ENCODE peak calls at places on chromosome 1, in eight cellular contexts. J is nephron progenitor cell; A is frontal cortex; K is hepatic stellate cell; U is activated CD4-positive, CD25-positive, alpha-beta regulatory T cell treated with anti-CD3 and anti-CD28 coated beads, Interleukin-2, amount 50 U/mL, for 72 hours; Q is WTC11; O is GM12865; F is adipocyte. E is an unnamed sample.

GRCh38 chr1:152728986-152729385 is 21.0 kb downstream of the LCE4A start:
- DNase-seq in J (no peak), U (no peak), F (no peak), Q (no peak), A (no peak), O (no peak), K (no peak), E (no peak)

GRCh38 chr1:173267453-173267945 is 60.4 kb upstream of the TNFSF4 start:
- DNase-seq in J (no peak), U (no peak), O (peak; percentile 21), A (no peak), Q (no peak), K (no peak), F (peak; percentile 15), E (no peak)

GRCh38 chr1:97489834-97490233 is 431.0 kb downstream of the DPYD start:
- DNase-seq in U (no peak), K (no peak), Q (no peak), O (no peak), J (no peak), F (peak; percentile 31), A (no peak), E (peak; percentile 32)

GRCh38 chr1:22132517-22133235 is 10.2 kb downstream of the WNT4 start:
- DNase-seq in F (peak; percentile 78), Q (no peak), A (no peak), J (no peak), U (no peak), O (no peak), K (peak; percentile 88), E (no peak)

GRCh38 chr1:6466023-6466422 is at the start of gene TNFRSF25:
- DNase-seq in J (no peak), O (no peak), A (no peak), K (no peak), Q (peak; percentile 72), F (no peak), U (peak; percentile 73), E (no peak)

GRCh38 chr1:54547601-54548388 is at the start of gene ACOT11:
- DNase-seq in J (peak; percentile 46), F (peak; percentile 22), K (peak; percentile 82), O (no peak), Q (peak; percentile 45), A (peak; percentile 72), U (no peak), E (peak; percentile 60)

GRCh38 chr1:94228640-94229375 is 8.6 kb downstream of the ARHGAP29 start:
- DNase-seq in A (no peak), F (peak; percentile 36), O (no peak), K (no peak), U (no peak), Q (no peak), J (no peak), E (no peak)

GRCh38 chr1:188070848-188071247 is 1242.1 kb downstream of the PLA2G4A start:
- DNase-seq in Q (peak; percentile 25), J (no peak), F (no peak), O (no peak), A (no peak), K (no peak), U (no peak), E (no peak)

GRCh38 chr1:202076050-202076511 is 46.6 kb upstream of the GPR37L1 start:
- DNase-seq in A (no peak), F (no peak), K (no peak), J (no peak), U (no peak), Q (no peak), O (no peak), E (no peak)

GRCh38 chr1:161381707-161382106 is 14.0 kb upstream of the CFAP126 start:
- DNase-seq in A (no peak), F (no peak), U (no peak), O (no peak), Q (no peak), J (no peak), K (no peak), E (no peak)

GRCh38 chr1:159936284-159936904 is 9.0 kb downstream of the IGSF9 start:
- DNase-seq in K (peak; percentile 81), A (peak; percentile 75), O (peak; percentile 72), U (peak; percentile 89), Q (peak; percentile 94), J (peak; percentile 91), F (peak; percentile 67), E (peak; percentile 40)

GRCh38 chr1:103108525-103109150 is 316 bp upstream of the COL11A1 start:
- DNase-seq in Q (peak; percentile 86), K (no peak), A (no peak), O (no peak), F (no peak), U (no peak), J (peak; percentile 84), E (no peak)

GRCh38 chr1:160830321-160831153 is 32.1 kb downstream of the CD244 start:
- DNase-seq in F (peak; percentile 8), J (peak; percentile 84), O (peak; percentile 85), U (peak; percentile 66), A (no peak), K (peak; percentile 7), Q (peak; percentile 91), E (peak; percentile 29)

GRCh38 chr1:7783178-7783711 is 846 bp upstream of the PER3 start:
- DNase-seq in K (peak; percentile 75), A (no peak), F (peak; percentile 57), U (no peak), J (peak; percentile 77), Q (peak; percentile 76), O (peak; percentile 68), E (peak; percentile 32)

GRCh38 chr1:57072775-57073174 is 107.0 kb upstream of the C8B start:
- DNase-seq in J (no peak), A (no peak), O (peak; percentile 17), Q (peak; percentile 34), K (no peak), U (no peak), F (no peak), E (no peak)

GRCh38 chr1:222946436-222946835 is 131.6 kb downstream of the DISP1 start:
- DNase-seq in Q (no peak), A (no peak), F (no peak), K (no peak), U (no peak), J (no peak), O (no peak), E (no peak)